ENCODE peak calls at places on chromosomes 12 and 14, in six cellular contexts. N is kidney tubule cell, Y is left lobe of liver, Q is aorta, M is HEK293T, R is AG09319. E is an unnamed sample.

GRCh38 chr14:65192686-65193085 is 90.4 kb upstream of the MAX start:
- DNase-seq in R (no peak), M (no peak), Q (no peak), N (no peak), Y (no peak), E (no peak)

GRCh38 chr12:89707623-89707991 is 1.0 kb downstream of the ATP2B1 start:
- DNase-seq in N (peak; percentile 19), M (peak; percentile 31), R (no peak), Q (peak; percentile 75), Y (peak; percentile 49), E (peak; percentile 55)

GRCh38 chr12:3150820-3151590 is 73.8 kb downstream of the TSPAN9 start:
- DNase-seq in N (no peak), Q (peak; percentile 72), Y (no peak), R (no peak), M (no peak), E (no peak)

GRCh38 chr12:22477166-22477893 is 67.0 kb downstream of the C2CD5 start:
- DNase-seq in N (no peak), R (peak; percentile 34), Y (no peak), Q (no peak), M (no peak), E (no peak)

GRCh38 chr14:23061995-23062394 is 4.7 kb upstream of the CDH24 start:
- DNase-seq in Y (no peak), R (peak; percentile 69), M (no peak), Q (peak; percentile 86), N (peak; percentile 95), E (no peak)

GRCh38 chr14:60226296-60226695 is 22.7 kb upstream of the PPM1A start:
- DNase-seq in Q (no peak), M (no peak), Y (no peak), N (no peak), R (no peak), E (no peak)

GRCh38 chr14:89748004-89748403 is 206.5 kb downstream of the EFCAB11 start:
- DNase-seq in R (no peak), M (no peak), Q (no peak), Y (no peak), N (peak; percentile 6), E (no peak)

GRCh38 chr12:50620050-50620974 is 115.5 kb downstream of the DIP2B start:
- DNase-seq in Q (no peak), Y (no peak), R (peak; percentile 49), N (peak; percentile 88), M (no peak), E (no peak)

GRCh38 chr14:73269729-73270651 is 32.7 kb downstream of the PAPLN start:
- DNase-seq in Y (no peak), R (no peak), M (no peak), Q (peak; percentile 86), N (peak; percentile 75), E (no peak)

GRCh38 chr12:131085816-131086591 is 132.3 kb downstream of the ADGRD1 start:
- DNase-seq in R (no peak), M (no peak), Y (peak; percentile 29), Q (peak; percentile 60), N (no peak), E (no peak)

GRCh38 chr12:96121271-96121711 is 72.9 kb upstream of the ELK3 start:
- DNase-seq in M (no peak), Q (no peak), N (no peak), Y (no peak), R (no peak), E (no peak)

GRCh38 chr12:8145754-8146415 is 10.9 kb upstream of the ZNF705A start:
- DNase-seq in M (no peak), N (peak; percentile 52), R (peak; percentile 56), Y (no peak), Q (peak; percentile 87), E (peak; percentile 50)

GRCh38 chr12:61037792-61038191 is 1222.4 kb upstream of the USP15 start:
- DNase-seq in Y (no peak), N (peak; percentile 43), M (no peak), R (no peak), Q (no peak), E (no peak)

GRCh38 chr14:100416921-100417451 is 93.8 kb downstream of the SLC25A47 start:
- DNase-seq in M (no peak), Q (peak; percentile 72), Y (no peak), R (no peak), N (peak; percentile 88), E (no peak)

GRCh38 chr14:63727231-63727735 is 582 bp downstream of the SGPP1 start:
- DNase-seq in Y (peak; percentile 64), Q (peak; percentile 81), R (no peak), N (peak; percentile 53), M (peak; percentile 64), E (no peak)

GRCh38 chr12:92912052-92912451 is 17.0 kb downstream of the EEA1 start:
- DNase-seq in Q (no peak), N (peak; percentile 57), Y (no peak), M (no peak), R (no peak), E (no peak)

GRCh38 chr12:77617818-77618217 is 212.9 kb upstream of the NAV3 start:
- DNase-seq in Q (no peak), N (no peak), Y (no peak), M (no peak), R (no peak), E (no peak)